ENCODE peak calls at places on chromosomes 7 and 10, in eight cellular contexts. U is body of pancreas, P is AG10803, D is WERI-Rb-1, G is fibroblast of pulmonary artery, H is breast epithelium, B is psoas muscle, S is tibial nerve. A is an unnamed sample.
A peak's percentile ranks its signal among the peaks of the same experiment; 100 is the strongest.

GRCh38 chr7:92836489-92837213 is at the start of gene CDK6:
- DNase-seq in U (peak; percentile 77), P (peak; percentile 68), D (peak; percentile 58), G (peak; percentile 66), H (peak; percentile 52), B (peak; percentile 54), S (no peak), A (no peak)

GRCh38 chr7:28675429-28675828 is 263.1 kb downstream of the CREB5 start:
- DNase-seq in U (no peak), P (no peak), D (no peak), G (no peak), H (no peak), B (no peak), S (no peak), A (no peak)

GRCh38 chr10:79277579-79277978 is 69.7 kb upstream of the PPIF start:
- DNase-seq in U (no peak), P (no peak), D (no peak), G (no peak), H (no peak), B (no peak), S (no peak), A (no peak)

GRCh38 chr10:72932259-72933015 is 22.2 kb downstream of the PLA2G12B start:
- DNase-seq in U (no peak), P (no peak), D (no peak), G (no peak), H (no peak), B (no peak), S (no peak), A (no peak)

GRCh38 chr7:95045236-95045923 is 138.0 kb downstream of the PPP1R9A start:
- DNase-seq in U (peak; percentile 50), P (peak; percentile 27), D (peak; percentile 40), G (peak; percentile 21), H (no peak), B (no peak), S (no peak), A (no peak)

GRCh38 chr10:109966961-109967738 is 40.6 kb upstream of the ADD3 start:
- DNase-seq in U (peak; percentile 13), P (no peak), D (peak; percentile 29), G (peak; percentile 88), H (no peak), B (no peak), S (no peak), A (no peak)

GRCh38 chr7:38855867-38856266 is 53.1 kb downstream of the VPS41 start:
- DNase-seq in U (no peak), P (no peak), D (no peak), G (peak; percentile 17), H (no peak), B (no peak), S (no peak), A (no peak)

GRCh38 chr10:116888380-116889055 is 39.2 kb downstream of the ENO4 start:
- DNase-seq in U (peak; percentile 71), P (peak; percentile 80), D (no peak), G (peak; percentile 87), H (peak; percentile 69), B (peak; percentile 64), S (no peak), A (peak; percentile 59)

GRCh38 chr10:30749368-30749767 is 119.8 kb upstream of the LYZL2 start:
- DNase-seq in U (no peak), P (peak; percentile 92), D (no peak), G (no peak), H (no peak), B (no peak), S (no peak), A (no peak)

GRCh38 chr7:77415474-77415821 is 701 bp downstream of the GSAP start:
- DNase-seq in U (peak; percentile 45), P (no peak), D (peak; percentile 25), G (no peak), H (no peak), B (no peak), S (no peak), A (no peak)

GRCh38 chr10:50937230-50937907 is 51.9 kb upstream of the A1CF start:
- DNase-seq in U (no peak), P (peak; percentile 48), D (no peak), G (peak; percentile 68), H (no peak), B (no peak), S (no peak), A (peak; percentile 26)

GRCh38 chr7:5238500-5238899 is 44.2 kb upstream of the SLC29A4 start:
- DNase-seq in U (no peak), P (no peak), D (no peak), G (no peak), H (no peak), B (no peak), S (no peak), A (no peak)

GRCh38 chr10:8758029-8758428 is 703.5 kb downstream of the GATA3 start:
- DNase-seq in U (no peak), P (no peak), D (no peak), G (no peak), H (no peak), B (no peak), S (no peak), A (no peak)

GRCh38 chr7:142438235-142438922 is 180.5 kb upstream of the PRSS58 start:
- DNase-seq in U (peak; percentile 57), P (peak; percentile 37), D (peak; percentile 62), G (peak; percentile 47), H (no peak), B (no peak), S (no peak), A (no peak)

GRCh38 chr10:33478675-33479125 is 144.2 kb upstream of the NRP1 start:
- DNase-seq in U (no peak), P (no peak), D (no peak), G (no peak), H (no peak), B (no peak), S (no peak), A (no peak)

GRCh38 chr7:151351027-151351426 is 9.4 kb downstream of the NUB1 start:
- DNase-seq in U (no peak), P (no peak), D (peak; percentile 39), G (no peak), H (no peak), B (no peak), S (no peak), A (no peak)

GRCh38 chr10:119479532-119479931 is 63.0 kb downstream of the RGS10 start:
- DNase-seq in U (no peak), P (no peak), D (no peak), G (no peak), H (no peak), B (no peak), S (no peak), A (no peak)

GRCh38 chr10:49606981-49607535 is 3.1 kb upstream of the SLC18A3 start:
- DNase-seq in U (peak; percentile 65), P (peak; percentile 62), D (no peak), G (peak; percentile 89), H (peak; percentile 57), B (peak; percentile 60), S (no peak), A (peak; percentile 31)

GRCh38 chr7:101162551-101163280 is 2.7 kb downstream of the VGF start:
- DNase-seq in U (peak; percentile 37), P (peak; percentile 42), D (peak; percentile 51), G (peak; percentile 47), H (no peak), B (no peak), S (no peak), A (no peak)

GRCh38 chr10:71823356-71823755 is 27.7 kb downstream of the PSAP start:
- DNase-seq in U (no peak), P (no peak), D (no peak), G (no peak), H (no peak), B (no peak), S (no peak), A (no peak)

GRCh38 chr10:119211176-119211575 is 3.8 kb downstream of the GRK5 start:
- DNase-seq in U (no peak), P (peak; percentile 83), D (no peak), G (peak; percentile 79), H (no peak), B (no peak), S (no peak), A (peak; percentile 45)

GRCh38 chr10:89367529-89367928 is 10.3 kb upstream of the IFIT1B start:
- DNase-seq in U (no peak), P (no peak), D (no peak), G (no peak), H (no peak), B (no peak), S (no peak), A (no peak)

GRCh38 chr10:15321431-15322321 is 49.4 kb downstream of the FAM171A1 start:
- DNase-seq in U (peak; percentile 63), P (peak; percentile 61), D (no peak), G (peak; percentile 79), H (no peak), B (no peak), S (no peak), A (peak; percentile 53)

GRCh38 chr7:1425292-1426136 is 33.8 kb downstream of the MICALL2 start:
- DNase-seq in U (no peak), P (no peak), D (peak; percentile 30), G (no peak), H (no peak), B (no peak), S (no peak), A (no peak)

DNA sequence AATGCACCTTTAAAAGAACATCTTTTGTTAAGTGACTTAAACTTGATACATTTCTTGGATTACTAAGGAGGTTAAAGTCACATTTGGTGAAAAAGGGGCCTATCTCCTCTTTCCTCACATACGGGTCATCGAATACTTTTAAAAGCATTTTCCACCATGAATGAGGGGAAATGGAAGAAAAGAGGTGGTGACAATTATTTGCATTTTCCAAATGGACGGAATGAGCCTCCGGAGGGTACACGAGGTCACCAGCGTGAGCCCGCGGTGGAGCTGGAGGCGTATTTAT is 1.0 kb upstream of the BMPR1A start:
- DNase-seq in U (no peak), P (no peak), D (no peak), G (no peak), H (no peak), B (no peak), S (no peak), A (no peak)
- H3K4me3 ChIP-seq in U (peak overlapping the region; percentile 64), P (peak overlapping the region; percentile 82), D (peak overlapping the region; percentile 79), G (peak overlapping the region; percentile 77), H (peak overlapping the region; percentile 63), B (peak overlapping the region; percentile 92), S (peak overlapping the region; percentile 83), A (peak overlapping the region; percentile 77)

GRCh38 chr7:102409340-102409739 is 13.2 kb downstream of the PRKRIP1 start:
- DNase-seq in U (no peak), P (no peak), D (no peak), G (no peak), H (no peak), B (no peak), S (no peak), A (no peak)
- TF ChIP-seq CTCF in U (no peak), P (no peak), D (no peak), G (no peak), H (no peak), B (no peak), S (no peak), A (no peak)

DNA sequence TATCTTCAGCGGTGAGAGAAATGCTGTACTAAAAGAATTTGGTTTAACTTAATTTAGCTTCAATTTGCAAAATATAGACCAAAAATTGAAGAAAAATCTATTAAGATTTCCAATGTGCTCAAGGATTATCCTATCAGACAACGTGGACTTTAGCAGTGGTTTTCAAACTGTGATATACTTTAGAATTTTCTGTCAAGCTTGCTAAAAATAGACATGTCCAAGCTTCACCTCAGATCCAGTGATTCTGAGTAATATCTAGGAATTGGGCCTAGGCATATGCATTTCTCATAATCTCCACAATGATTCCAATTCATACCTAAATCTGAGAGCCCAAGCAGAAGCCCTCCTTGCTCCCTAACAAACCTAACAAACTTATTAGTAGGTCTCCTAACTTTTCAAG is 3.4 kb downstream of the WASL start:
- DNase-seq in U (no peak), P (no peak), D (no peak), G (no peak), H (no peak), B (no peak), S (no peak), A (no peak)
- H3K4me3 ChIP-seq in U (no peak overlapping the region), P (no peak overlapping the region), D (no peak overlapping the region), G (peak overlapping the region; percentile 89), H (no peak overlapping the region), B (peak overlapping the region; percentile 91), S (no peak overlapping the region), A (no peak overlapping the region)

GRCh38 chr10:123972481-123973401 is 81.1 kb upstream of the CPXM2 start:
- DNase-seq in U (no peak), P (no peak), D (no peak), G (no peak), H (no peak), B (no peak), S (no peak), A (no peak)
- TF ChIP-seq CTCF in U (no peak), P (no peak), D (peak; percentile 12), G (no peak), H (no peak), B (no peak), S (no peak), A (no peak)

A was measured in astrocyte of the cerebellum.